ENCODE peak calls at places on chromosomes 16 and 17, in five cellular contexts. One of them, this sample, is unnamed.
A peak's percentile ranks its signal among the peaks of the same experiment; 100 is the strongest.

GRCh38 chr17:32870969-32871368 is 6.0 kb downstream of the MYO1D start:
- DNase-seq in fibroblast of lung: peak; percentile 13
- DNase-seq in fibroblast of pulmonary artery: no peak
- DNase-seq in AG09309: no peak
- DNase-seq in osteoblast: peak; percentile 70
- DNase-seq in this sample: no peak

GRCh38 chr17:28725660-28726395 is at the start of gene TLCD1:
- DNase-seq in fibroblast of lung: peak; percentile 80
- DNase-seq in fibroblast of pulmonary artery: peak; percentile 74
- DNase-seq in AG09309: no peak
- DNase-seq in osteoblast: peak; percentile 97
- DNase-seq in this sample: no peak

GRCh38 chr16:85716016-85716679 is 27.4 kb upstream of the GINS2 start:
- DNase-seq in fibroblast of lung: no peak
- DNase-seq in fibroblast of pulmonary artery: no peak
- DNase-seq in AG09309: no peak
- DNase-seq in osteoblast: peak; percentile 73
- DNase-seq in this sample: no peak

GRCh38 chr17:74153456-74153810 is 50.0 kb upstream of the RPL38 start:
- DNase-seq in fibroblast of lung: no peak
- DNase-seq in fibroblast of pulmonary artery: no peak
- DNase-seq in AG09309: no peak
- DNase-seq in osteoblast: no peak
- DNase-seq in this sample: no peak

GRCh38 chr16:88560722-88561484 is 9.3 kb upstream of the ZC3H18 start:
- DNase-seq in fibroblast of lung: peak; percentile 31
- DNase-seq in fibroblast of pulmonary artery: peak; percentile 30
- DNase-seq in AG09309: no peak
- DNase-seq in osteoblast: no peak
- DNase-seq in this sample: no peak

GRCh38 chr17:75364078-75364477 is 41.4 kb downstream of the GRB2 start:
- DNase-seq in fibroblast of lung: peak; percentile 67
- DNase-seq in fibroblast of pulmonary artery: peak; percentile 62
- DNase-seq in AG09309: peak; percentile 48
- DNase-seq in osteoblast: peak; percentile 77
- DNase-seq in this sample: peak; percentile 20

GRCh38 chr17:76405607-76405966 is 21.2 kb downstream of the SPHK1 start:
- DNase-seq in fibroblast of lung: no peak
- DNase-seq in fibroblast of pulmonary artery: no peak
- DNase-seq in AG09309: no peak
- DNase-seq in osteoblast: peak; percentile 59
- DNase-seq in this sample: no peak

GRCh38 chr17:31740611-31741082 is 118.4 kb downstream of the COPRS start:
- DNase-seq in fibroblast of lung: peak; percentile 63
- DNase-seq in fibroblast of pulmonary artery: peak; percentile 44
- DNase-seq in AG09309: peak; percentile 94
- DNase-seq in osteoblast: peak; percentile 88
- DNase-seq in this sample: peak; percentile 84

GRCh38 chr16:48597563-48598392 is 12.2 kb downstream of the N4BP1 start:
- DNase-seq in fibroblast of lung: peak; percentile 36
- DNase-seq in fibroblast of pulmonary artery: no peak
- DNase-seq in AG09309: no peak
- DNase-seq in osteoblast: peak; percentile 51
- DNase-seq in this sample: no peak

GRCh38 chr17:38601539-38602351 is 4.0 kb downstream of the SRCIN1 start:
- DNase-seq in fibroblast of lung: no peak
- DNase-seq in fibroblast of pulmonary artery: no peak
- DNase-seq in AG09309: no peak
- DNase-seq in osteoblast: peak; percentile 90
- DNase-seq in this sample: no peak

GRCh38 chr17:74394977-74395376 is 27.7 kb downstream of the GPR142 start:
- DNase-seq in fibroblast of lung: no peak
- DNase-seq in fibroblast of pulmonary artery: no peak
- DNase-seq in AG09309: no peak
- DNase-seq in osteoblast: peak; percentile 50
- DNase-seq in this sample: no peak

GRCh38 chr17:33390479-33391027 is 97.5 kb upstream of the ASIC2 start:
- DNase-seq in fibroblast of lung: no peak
- DNase-seq in fibroblast of pulmonary artery: peak; percentile 46
- DNase-seq in AG09309: no peak
- DNase-seq in osteoblast: no peak
- DNase-seq in this sample: no peak

GRCh38 chr16:25109643-25110042 is 1.9 kb upstream of the LCMT1 start:
- DNase-seq in fibroblast of lung: peak; percentile 91
- DNase-seq in fibroblast of pulmonary artery: peak; percentile 94
- DNase-seq in AG09309: peak; percentile 86
- DNase-seq in osteoblast: peak; percentile 90
- DNase-seq in this sample: peak; percentile 90

GRCh38 chr17:63838586-63839184 is 3.8 kb downstream of the SMARCD2 start:
- DNase-seq in fibroblast of lung: peak; percentile 96
- DNase-seq in fibroblast of pulmonary artery: peak; percentile 89
- DNase-seq in AG09309: peak; percentile 14
- DNase-seq in osteoblast: peak; percentile 65
- DNase-seq in this sample: no peak

GRCh38 chr17:49401971-49402491 is 12.7 kb downstream of the PHB1 start:
- DNase-seq in fibroblast of lung: no peak
- DNase-seq in fibroblast of pulmonary artery: no peak
- DNase-seq in AG09309: no peak
- DNase-seq in osteoblast: no peak
- DNase-seq in this sample: no peak

GRCh38 chr16:9680968-9681367 is 501.3 kb downstream of the GRIN2A start:
- DNase-seq in fibroblast of lung: no peak
- DNase-seq in fibroblast of pulmonary artery: no peak
- DNase-seq in AG09309: no peak
- DNase-seq in osteoblast: no peak
- DNase-seq in this sample: no peak
- H3K4me3 ChIP-seq in fibroblast of lung: no peak overlapping the region
- H3K4me3 ChIP-seq in fibroblast of pulmonary artery: no peak overlapping the region
- H3K4me3 ChIP-seq in AG09309: no peak overlapping the region
- H3K4me3 ChIP-seq in osteoblast: no peak overlapping the region
- H3K4me3 ChIP-seq in this sample: no peak overlapping the region

GRCh38 chr16:55204923-55205322 is 119.1 kb upstream of the IRX6 start:
- DNase-seq in fibroblast of lung: no peak
- DNase-seq in fibroblast of pulmonary artery: no peak
- DNase-seq in AG09309: no peak
- DNase-seq in osteoblast: no peak
- DNase-seq in this sample: no peak

GRCh38 chr16:55209626-55210025 is 114.4 kb upstream of the IRX6 start:
- DNase-seq in fibroblast of lung: no peak
- DNase-seq in fibroblast of pulmonary artery: no peak
- DNase-seq in AG09309: no peak
- DNase-seq in osteoblast: no peak
- DNase-seq in this sample: no peak

GRCh38 chr16:55203570-55203969 is 120.4 kb upstream of the IRX6 start:
- DNase-seq in fibroblast of lung: no peak
- DNase-seq in fibroblast of pulmonary artery: no peak
- DNase-seq in AG09309: no peak
- DNase-seq in osteoblast: no peak
- DNase-seq in this sample: no peak

GRCh38 chr16:55204094-55204493 is 119.9 kb upstream of the IRX6 start:
- DNase-seq in fibroblast of lung: no peak
- DNase-seq in fibroblast of pulmonary artery: no peak
- DNase-seq in AG09309: no peak
- DNase-seq in osteoblast: no peak
- DNase-seq in this sample: no peak

GRCh38 chr16:55207679-55208294 is 116.2 kb upstream of the IRX6 start:
- DNase-seq in fibroblast of lung: no peak
- DNase-seq in fibroblast of pulmonary artery: no peak
- DNase-seq in AG09309: no peak
- DNase-seq in osteoblast: peak; percentile 58
- DNase-seq in this sample: no peak
- TF ChIP-seq CTCF in fibroblast of lung: no peak
- TF ChIP-seq CTCF in fibroblast of pulmonary artery: no peak
- TF ChIP-seq CTCF in AG09309: no peak
- TF ChIP-seq CTCF in osteoblast: no peak
- TF ChIP-seq CTCF in this sample: no peak

DNA sequence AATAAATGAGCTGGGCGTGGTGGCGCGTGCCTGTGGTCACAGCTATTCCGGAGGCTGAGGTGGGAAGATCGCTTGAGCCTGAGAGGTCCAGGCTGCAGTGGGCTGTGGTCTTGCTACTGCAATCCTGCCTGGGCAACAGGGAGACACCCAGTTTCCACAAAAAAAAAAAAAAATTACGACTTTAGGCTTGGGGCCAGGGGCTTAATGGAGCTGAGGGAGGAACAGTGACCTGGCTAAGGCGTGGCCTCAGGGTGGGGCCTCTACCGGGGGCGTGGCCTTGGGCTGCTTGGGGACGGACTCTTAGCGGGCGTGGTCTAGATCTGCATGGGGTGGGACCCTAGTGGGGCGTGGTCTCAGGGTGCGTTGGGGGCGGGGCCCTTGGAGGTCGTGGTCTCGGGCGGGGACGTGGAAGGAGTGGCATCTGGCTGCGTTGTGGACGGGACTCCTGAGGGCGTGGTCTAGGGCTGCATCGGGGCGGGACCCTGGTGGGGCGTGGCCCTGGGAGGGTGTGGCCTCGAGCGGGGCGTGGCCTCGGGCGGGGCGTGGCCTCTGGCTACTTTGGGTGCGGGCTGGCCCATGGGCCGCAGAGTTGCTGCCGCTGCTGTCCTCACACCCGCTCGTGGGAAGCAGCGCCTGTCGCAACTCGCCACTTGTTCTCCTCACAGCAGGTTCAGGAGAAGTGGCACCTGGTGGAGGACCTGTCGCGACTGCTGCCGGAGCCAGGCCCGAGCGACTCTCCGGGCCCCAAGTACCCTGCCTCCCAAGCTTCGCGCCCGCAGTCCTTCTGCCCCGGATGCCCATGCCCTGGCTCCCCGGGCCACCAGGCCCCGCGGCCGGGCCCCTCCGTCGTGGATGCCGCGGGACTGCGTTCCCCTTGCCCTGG is 5.8 kb upstream of the C17orf99 start:
- DNase-seq in fibroblast of lung: peak; percentile 77
- DNase-seq in fibroblast of pulmonary artery: peak; percentile 57
- DNase-seq in AG09309: no peak
- DNase-seq in osteoblast: peak; percentile 92
- DNase-seq in this sample: peak; percentile 78
- H3K4me3 ChIP-seq in fibroblast of lung: no peak overlapping the region
- H3K4me3 ChIP-seq in fibroblast of pulmonary artery: no peak overlapping the region
- H3K4me3 ChIP-seq in AG09309: no peak overlapping the region
- H3K4me3 ChIP-seq in osteoblast: no peak overlapping the region
- H3K4me3 ChIP-seq in this sample: no peak overlapping the region

GRCh38 chr17:35981908-35982330 is 622 bp upstream of the CCL16 start:
- DNase-seq in fibroblast of lung: no peak
- DNase-seq in fibroblast of pulmonary artery: no peak
- DNase-seq in AG09309: no peak
- DNase-seq in osteoblast: no peak
- DNase-seq in this sample: no peak
- TF ChIP-seq CTCF in fibroblast of lung: no peak
- TF ChIP-seq CTCF in fibroblast of pulmonary artery: no peak
- TF ChIP-seq CTCF in AG09309: no peak
- TF ChIP-seq CTCF in osteoblast: no peak
- TF ChIP-seq CTCF in this sample: no peak

DNA sequence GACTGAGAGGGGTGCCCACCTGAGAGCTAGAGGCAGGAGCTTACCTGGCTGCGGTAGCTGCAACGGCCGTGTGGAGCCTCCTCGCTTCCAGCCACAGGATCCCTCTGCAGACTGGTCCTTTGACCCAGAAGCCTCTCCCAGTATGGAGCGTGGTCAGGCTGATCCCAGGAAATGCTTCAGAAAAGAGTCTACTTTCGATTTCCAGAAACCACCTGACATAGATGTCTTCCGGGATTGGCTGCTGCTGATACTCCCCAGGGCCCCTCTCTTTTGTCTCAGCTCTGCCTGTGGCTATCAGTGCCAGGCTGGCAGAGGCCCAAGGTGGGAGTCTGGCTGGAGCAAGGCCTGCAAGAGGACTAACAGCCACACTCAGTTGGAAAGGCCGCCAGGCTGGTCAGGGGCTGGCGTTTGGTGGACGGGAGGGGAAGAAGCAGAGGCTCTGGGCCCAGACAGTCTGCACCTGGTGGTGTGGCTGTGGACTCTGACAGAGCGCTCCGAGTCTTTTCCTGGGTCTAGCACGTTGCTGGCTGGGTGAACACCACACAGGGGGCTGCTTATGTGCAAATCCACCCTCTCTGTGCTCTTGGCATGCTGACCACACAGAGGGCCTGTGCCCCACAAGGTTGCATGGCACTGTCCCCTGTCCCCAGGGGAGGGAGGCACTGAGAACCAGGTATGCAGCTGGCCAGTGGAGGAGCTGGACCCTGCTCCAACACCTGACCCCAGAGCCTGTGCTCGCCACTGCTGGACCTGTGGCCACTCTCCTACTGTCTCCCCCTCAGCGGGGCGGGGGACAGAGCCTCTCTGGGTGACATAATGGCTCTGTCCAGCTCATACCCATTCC is at the start of gene LGALS3BP:
- DNase-seq in fibroblast of lung: peak; percentile 82
- DNase-seq in fibroblast of pulmonary artery: peak; percentile 89
- DNase-seq in AG09309: no peak
- DNase-seq in osteoblast: peak; percentile 99
- DNase-seq in this sample: peak; percentile 27
- H3K4me3 ChIP-seq in fibroblast of lung: peak within 1 kb of the TSS; percentile 59
- H3K4me3 ChIP-seq in fibroblast of pulmonary artery: peak within 1 kb of the TSS; percentile 56
- H3K4me3 ChIP-seq in AG09309: peak within 1 kb of the TSS; percentile 17
- H3K4me3 ChIP-seq in osteoblast: peak within 1 kb of the TSS; percentile 68
- H3K4me3 ChIP-seq in this sample: peak within 1 kb of the TSS; percentile 22

GRCh38 chr16:6076631-6077030 is 979.0 kb upstream of the EEF2KMT start:
- DNase-seq in fibroblast of lung: no peak
- DNase-seq in fibroblast of pulmonary artery: no peak
- DNase-seq in AG09309: no peak
- DNase-seq in osteoblast: no peak
- DNase-seq in this sample: no peak

GRCh38 chr16:6081320-6081976 is 983.9 kb upstream of the EEF2KMT start:
- DNase-seq in fibroblast of lung: no peak
- DNase-seq in fibroblast of pulmonary artery: peak; percentile 1
- DNase-seq in AG09309: no peak
- DNase-seq in osteoblast: no peak
- DNase-seq in this sample: no peak
- TF ChIP-seq CTCF in fibroblast of lung: no peak
- TF ChIP-seq CTCF in fibroblast of pulmonary artery: peak; percentile 19
- TF ChIP-seq CTCF in AG09309: peak; percentile 29
- TF ChIP-seq CTCF in osteoblast: peak; percentile 21
- TF ChIP-seq CTCF in this sample: peak; percentile 55